ENCODE peak calls at places on chromosomes 11 and 22, in eight cellular contexts. L is SK-N-SH, T is A549, D is heart right ventricle, Z is psoas muscle, A is fibroblast of lung, X is WERI-Rb-1, J is right lobe of liver. S is an unnamed sample.

GRCh38 chr11:74951241-74951640 is 2.2 kb downstream of the SPCS2 start:
- DNase-seq in D (no peak), L (no peak), Z (no peak), X (no peak), T (no peak), J (no peak), A (no peak), S (no peak)

GRCh38 chr11:76628408-76628947 is 42.1 kb downstream of the LRRC32 start:
- DNase-seq in T (no peak), J (no peak), Z (no peak), A (no peak), X (no peak), L (no peak), D (no peak), S (no peak)

GRCh38 chr11:64754919-64755662 is 4.7 kb downstream of the PYGM start:
- DNase-seq in L (no peak), X (no peak), J (no peak), T (no peak), A (no peak), D (no peak), Z (peak; percentile 35), S (no peak)

GRCh38 chr11:34050536-34050935 is 995 bp upstream of the CAPRIN1 start:
- DNase-seq in A (peak; percentile 44), D (peak; percentile 22), J (no peak), Z (no peak), X (no peak), T (no peak), L (no peak), S (peak; percentile 91)

GRCh38 chr11:120529214-120529613 is 17.7 kb downstream of the GRIK4 start:
- DNase-seq in J (no peak), A (no peak), L (no peak), D (no peak), T (no peak), X (no peak), Z (no peak), S (no peak)

GRCh38 chr22:46994265-46994664 is 231.8 kb downstream of the TBC1D22A start:
- DNase-seq in L (no peak), A (no peak), T (no peak), J (no peak), Z (no peak), X (no peak), D (no peak), S (no peak)

GRCh38 chr11:115199501-115199900 is 304.7 kb downstream of the CADM1 start:
- DNase-seq in D (no peak), L (no peak), T (no peak), X (no peak), A (no peak), J (no peak), Z (no peak), S (no peak)

GRCh38 chr22:39312410-39312809 is 7.0 kb downstream of the RPL3 start:
- DNase-seq in D (no peak), T (no peak), X (no peak), L (no peak), J (no peak), A (no peak), Z (no peak), S (no peak)

GRCh38 chr22:20187777-20188566 is 37.1 kb upstream of the CCDC188 start:
- DNase-seq in A (no peak), J (peak; percentile 76), D (no peak), T (no peak), L (no peak), X (no peak), Z (no peak), S (no peak)

GRCh38 chr22:23220485-23221350 is 40.4 kb downstream of the BCR start:
- DNase-seq in Z (no peak), L (no peak), D (no peak), X (no peak), A (peak; percentile 50), J (no peak), T (no peak), S (peak; percentile 90)

GRCh38 chr11:75403037-75403436 is 3.7 kb downstream of the RPS3 start:
- DNase-seq in D (no peak), X (no peak), L (no peak), J (no peak), Z (no peak), A (no peak), T (no peak), S (no peak)

GRCh38 chr11:18203723-18204122 is 31.1 kb downstream of the MRGPRX4 start:
- DNase-seq in Z (no peak), L (peak; percentile 69), A (peak; percentile 22), T (peak; percentile 65), J (no peak), X (peak; percentile 56), D (no peak), S (peak; percentile 9)

GRCh38 chr22:38782402-38783094 is 11.4 kb downstream of the DNAL4 start:
- DNase-seq in X (peak; percentile 75), J (no peak), D (no peak), T (no peak), Z (no peak), A (no peak), L (no peak), S (peak; percentile 51)

GRCh38 chr22:41140365-41140957 is 48.1 kb downstream of the EP300 start:
- DNase-seq in T (no peak), X (no peak), A (no peak), Z (no peak), D (peak; percentile 13), J (no peak), L (no peak), S (no peak)

GRCh38 chr11:35477871-35478270 is 47.5 kb downstream of the PAMR1 start:
- DNase-seq in T (no peak), J (no peak), L (no peak), A (no peak), D (no peak), X (peak; percentile 30), Z (no peak), S (no peak)

DNA sequence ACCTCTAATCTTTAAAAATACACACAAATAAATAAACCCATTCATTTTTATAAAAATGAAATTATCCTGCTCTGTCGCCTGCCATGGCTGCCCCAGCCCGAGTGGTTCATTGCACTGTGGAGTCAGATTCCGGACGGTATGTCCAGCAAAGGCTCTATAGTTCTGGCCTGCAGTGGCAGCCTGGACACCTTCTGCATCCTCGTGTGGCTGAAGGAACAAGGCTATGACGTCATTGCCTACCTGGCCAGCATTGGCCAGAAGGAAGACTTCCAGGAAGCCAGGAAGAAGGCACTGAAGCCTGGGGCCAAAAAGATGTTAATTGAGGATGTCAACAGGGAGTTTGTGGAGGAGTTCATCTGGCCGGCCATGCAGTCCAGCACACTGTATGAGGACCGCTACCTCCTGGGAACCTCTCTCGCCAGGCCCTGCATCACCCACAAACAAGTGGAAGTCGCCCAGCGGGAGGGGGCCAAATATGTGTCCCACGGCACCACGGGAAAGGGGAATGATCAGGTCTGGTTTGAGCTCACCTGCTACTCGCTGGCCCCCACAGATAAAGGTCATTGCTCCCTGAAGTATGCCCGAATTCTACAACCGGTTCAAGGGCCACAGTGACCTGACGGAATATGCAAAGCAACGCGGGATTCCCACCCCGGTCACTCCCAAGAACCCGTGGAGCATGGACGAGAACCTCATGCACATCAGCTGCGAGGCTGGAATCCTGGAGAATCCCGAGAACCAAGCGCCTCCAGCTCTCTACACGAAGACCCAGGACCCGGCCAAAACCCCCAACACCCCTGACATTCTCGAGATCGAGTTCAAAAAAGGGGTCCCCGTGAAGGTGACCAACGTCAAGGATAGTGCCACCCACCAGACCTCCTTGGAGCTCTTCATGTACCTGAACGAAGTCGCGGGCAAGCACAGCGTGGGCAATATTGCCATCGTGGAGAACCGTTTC is 158.2 kb upstream of the GUCY1A2 start:
- DNase-seq in L (no peak), X (no peak), A (no peak), Z (no peak), T (no peak), D (no peak), J (no peak), S (no peak)
- H3K4me3 ChIP-seq in L (no peak overlapping the region), X (no peak overlapping the region), A (no peak overlapping the region), Z (no peak overlapping the region), T (no peak overlapping the region), D (no peak overlapping the region), J (no peak overlapping the region), S (no peak overlapping the region)

GRCh38 chr22:42612336-42612735 is 2.3 kb downstream of the POLDIP3 start:
- DNase-seq in Z (no peak), D (no peak), T (no peak), A (no peak), J (no peak), L (no peak), X (no peak), S (no peak)

GRCh38 chr22:42615092-42615859 is 593 bp upstream of the POLDIP3 start:
- DNase-seq in Z (peak; percentile 83), D (peak; percentile 91), L (peak; percentile 79), X (peak; percentile 92), T (peak; percentile 87), J (peak; percentile 92), A (peak; percentile 99), S (peak; percentile 98)

GRCh38 chr22:42613869-42614268 is 814 bp downstream of the POLDIP3 start:
- DNase-seq in Z (no peak), X (no peak), L (no peak), D (no peak), A (no peak), J (no peak), T (no peak), S (no peak)

GRCh38 chr22:42617155-42617983 is 2.7 kb upstream of the POLDIP3 start:
- DNase-seq in D (no peak), J (no peak), A (no peak), L (no peak), T (no peak), Z (no peak), X (no peak), S (no peak)

DNA sequence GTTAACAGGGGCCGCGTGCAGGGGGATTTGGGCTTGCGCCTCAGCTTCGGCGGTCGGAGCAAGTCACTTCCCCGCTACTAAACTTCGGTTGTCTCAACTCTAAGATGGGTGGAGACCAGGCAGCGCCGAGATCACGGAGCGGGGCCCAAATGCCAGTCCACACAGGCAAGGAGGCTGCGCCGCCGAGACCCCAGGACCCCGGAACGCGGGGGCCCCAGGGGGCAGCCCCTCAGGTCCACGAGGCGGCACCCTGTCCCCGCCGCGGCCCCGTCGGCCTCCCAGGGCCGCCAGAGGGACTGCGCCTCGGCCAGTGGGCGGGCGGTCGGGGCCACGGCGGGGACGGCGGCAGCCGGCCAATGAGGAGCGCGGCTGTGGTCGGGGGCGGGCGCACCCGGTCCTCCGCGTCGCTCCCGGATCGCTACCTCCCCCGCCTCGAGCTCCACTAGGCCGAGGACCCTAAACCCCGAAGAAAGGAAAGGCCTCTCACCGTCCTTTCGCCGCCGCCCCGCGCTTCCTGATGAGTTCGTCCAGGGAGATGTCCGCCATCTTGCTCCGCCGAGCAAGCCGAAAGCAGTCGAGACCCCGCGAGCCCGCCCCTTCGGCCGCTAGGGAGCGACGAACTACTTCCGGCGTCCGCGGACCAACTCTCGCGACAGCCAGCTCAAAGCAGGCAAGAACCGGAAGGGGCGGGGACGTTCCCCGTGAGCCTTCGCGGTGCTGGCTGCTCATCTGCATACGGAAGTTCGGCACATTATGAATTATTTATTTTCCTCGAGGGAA is at the start of gene POLDIP3:
- DNase-seq in T (peak; percentile 81), L (peak; percentile 88), X (peak; percentile 99), Z (peak; percentile 99), A (peak; percentile 99), D (peak; percentile 99), J (peak; percentile 99), S (peak; percentile 99)
- TF ChIP-seq CTCF in T (no peak), L (no peak), X (peak; percentile 15), Z (no peak), A (no peak), D (peak; percentile 54), J (peak; percentile 46), S (no peak)

GRCh38 chr11:125062196-125062930 is 742 bp upstream of the SLC37A2 start:
- DNase-seq in L (no peak), Z (no peak), A (no peak), J (no peak), D (no peak), T (no peak), X (no peak), S (no peak)
- H3K4me3 ChIP-seq in L (peak overlapping the region; percentile 64), Z (peak overlapping the region; percentile 82), A (peak overlapping the region; percentile 70), J (peak overlapping the region; percentile 62), D (peak overlapping the region; percentile 68), T (peak overlapping the region; percentile 59), X (peak overlapping the region; percentile 46), S (peak overlapping the region; percentile 77)

GRCh38 chr11:73376803-73377629 is 817 bp downstream of the RELT start:
- DNase-seq in J (no peak), Z (peak; percentile 71), L (peak; percentile 76), X (peak; percentile 44), D (no peak), A (peak; percentile 70), T (peak; percentile 82), S (peak; percentile 59)
- TF ChIP-seq CTCF in J (no peak), Z (no peak), L (no peak), X (no peak), D (no peak), A (no peak), T (no peak), S (no peak)

S was measured in fibroblast of the aortic adventitia.